ENCODE peak calls at places on chromosome 15, in nine cellular contexts. M is naive thymus-derived CD4-positive, alpha-beta T cell; L is ovary; J is body of pancreas; I is CD8-positive, alpha-beta memory T cell; W is CD8-positive, alpha-beta T cell; N is H9; Z is transverse colon; A is heart left ventricle. F is an unnamed sample.

GRCh38 chr15:100810831-100811230 is 68.8 kb upstream of the ALDH1A3 start:
- DNase-seq in M (no peak), L (no peak), J (no peak), I (no peak), W (no peak), N (no peak), Z (no peak), A (no peak), F (no peak)

GRCh38 chr15:44296625-44297524 is 8.4 kb downstream of the GOLM2 start:
- DNase-seq in M (no peak), L (no peak), J (peak; percentile 15), I (no peak), W (no peak), N (no peak), Z (peak; percentile 43), A (no peak), F (no peak)

GRCh38 chr15:60137711-60138396 is 133.7 kb downstream of the FOXB1 start:
- DNase-seq in M (no peak), L (no peak), J (no peak), I (no peak), W (no peak), N (no peak), Z (no peak), A (no peak), F (no peak)

GRCh38 chr15:23954931-23955330 is 267.8 kb upstream of the NDN start:
- DNase-seq in M (no peak), L (no peak), J (no peak), I (no peak), W (no peak), N (no peak), Z (no peak), A (no peak), F (no peak)

GRCh38 chr15:39837454-39837853 is 54.8 kb upstream of the FSIP1 start:
- DNase-seq in M (no peak), L (no peak), J (no peak), I (no peak), W (no peak), N (no peak), Z (no peak), A (no peak), F (no peak)

GRCh38 chr15:89714775-89715174 is 24.2 kb downstream of the WDR93 start:
- DNase-seq in M (no peak), L (no peak), J (no peak), I (no peak), W (no peak), N (no peak), Z (no peak), A (no peak), F (no peak)

GRCh38 chr15:71136159-71137137 is 21.2 kb downstream of the THSD4 start:
- DNase-seq in M (no peak), L (no peak), J (no peak), I (no peak), W (no peak), N (peak; percentile 69), Z (no peak), A (peak; percentile 36), F (no peak)

GRCh38 chr15:36877796-36878744 is 222.3 kb downstream of the MEIS2 start:
- DNase-seq in M (no peak), L (no peak), J (no peak), I (no peak), W (no peak), N (no peak), Z (no peak), A (no peak), F (no peak)

GRCh38 chr15:90425726-90426346 is 37.8 kb downstream of the IQGAP1 start:
- DNase-seq in M (no peak), L (no peak), J (no peak), I (no peak), W (no peak), N (no peak), Z (no peak), A (no peak), F (no peak)

GRCh38 chr15:63044645-63045437 is 2.3 kb downstream of the TPM1 start:
- DNase-seq in M (no peak), L (no peak), J (no peak), I (no peak), W (no peak), N (peak; percentile 61), Z (no peak), A (peak; percentile 58), F (no peak)

GRCh38 chr15:62758952-62759349 is 283.6 kb upstream of the TPM1 start:
- DNase-seq in M (no peak), L (no peak), J (no peak), I (no peak), W (no peak), N (no peak), Z (no peak), A (no peak), F (no peak)

GRCh38 chr15:60477991-60478632 is 830 bp downstream of the ICE2 start:
- DNase-seq in M (no peak), L (no peak), J (no peak), I (no peak), W (no peak), N (no peak), Z (no peak), A (no peak), F (no peak)

GRCh38 chr15:84009616-84010015 is 226.0 kb upstream of the GOLGA6L4 start:
- DNase-seq in M (no peak), L (no peak), J (no peak), I (no peak), W (no peak), N (no peak), Z (no peak), A (no peak), F (no peak)

DNA sequence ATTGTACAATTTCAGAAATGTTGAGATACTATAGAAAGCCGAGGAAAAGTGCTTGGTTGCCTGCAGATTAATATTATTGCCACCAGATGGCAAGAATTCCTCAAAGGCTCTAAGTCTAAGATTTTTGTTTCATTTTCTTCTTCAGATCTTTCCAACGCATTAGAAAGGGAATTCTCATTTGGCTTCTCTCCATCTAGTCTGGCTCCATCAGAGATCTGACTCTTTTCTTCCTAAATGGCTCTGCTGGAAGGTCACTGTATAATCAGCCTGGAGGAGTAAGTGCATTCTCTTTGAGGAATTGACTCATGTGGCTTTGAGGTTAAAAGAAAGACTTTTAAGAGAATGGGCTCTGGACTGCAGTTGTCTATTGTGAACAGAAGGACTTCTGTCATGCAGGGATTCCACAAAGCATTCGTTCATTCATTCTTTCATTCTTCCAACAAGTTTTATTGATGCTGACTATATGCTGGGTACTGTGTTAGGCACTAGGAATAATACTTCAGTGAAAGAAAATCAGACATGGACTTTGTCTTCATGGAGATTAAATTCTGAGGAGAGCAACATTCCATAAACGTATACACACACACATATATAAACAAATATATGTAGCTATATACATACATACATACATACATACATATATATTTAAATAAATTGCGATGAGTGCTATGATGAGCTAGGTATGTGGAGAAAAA is 55.3 kb downstream of the SLC28A2 start:
- DNase-seq in M (no peak), L (no peak), J (no peak), I (no peak), W (no peak), N (no peak), Z (no peak), A (no peak), F (no peak)
- H3K27ac ChIP-seq in M (no peak overlapping the region), L (no peak overlapping the region), J (peak overlapping the region; percentile 22), I (no peak overlapping the region), W (no peak overlapping the region), N (no peak overlapping the region), Z (peak overlapping the region; percentile 41), A (no peak overlapping the region), F (peak overlapping the region; percentile 69)

DNA sequence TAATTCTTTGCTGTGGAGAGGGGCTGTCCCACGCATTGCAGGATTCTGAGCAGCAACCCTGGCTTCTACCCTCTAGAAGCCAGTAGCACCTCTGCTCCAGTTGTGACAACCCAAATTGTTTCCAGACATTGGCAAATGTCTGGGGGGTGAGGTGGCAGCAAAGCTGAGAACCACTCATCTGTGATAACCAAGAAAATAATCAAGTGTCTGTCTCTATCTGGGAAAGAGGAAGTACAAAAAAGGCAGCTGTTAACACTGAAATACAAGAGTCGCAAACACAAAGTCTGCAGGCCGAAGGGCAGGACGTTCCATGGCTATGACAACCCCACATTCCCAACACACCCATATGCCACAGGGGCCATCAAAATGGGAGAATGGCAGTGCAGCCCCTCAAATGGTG is 42.2 kb upstream of the GNB5 start:
- DNase-seq in M (no peak), L (no peak), J (no peak), I (no peak), W (no peak), N (no peak), Z (no peak), A (no peak), F (no peak)
- H3K27ac ChIP-seq in M (peak overlapping the region; percentile 71), L (no peak overlapping the region), J (no peak overlapping the region), I (no peak overlapping the region), W (no peak overlapping the region), N (no peak overlapping the region), Z (no peak overlapping the region), A (no peak overlapping the region), F (no peak overlapping the region)

DNA sequence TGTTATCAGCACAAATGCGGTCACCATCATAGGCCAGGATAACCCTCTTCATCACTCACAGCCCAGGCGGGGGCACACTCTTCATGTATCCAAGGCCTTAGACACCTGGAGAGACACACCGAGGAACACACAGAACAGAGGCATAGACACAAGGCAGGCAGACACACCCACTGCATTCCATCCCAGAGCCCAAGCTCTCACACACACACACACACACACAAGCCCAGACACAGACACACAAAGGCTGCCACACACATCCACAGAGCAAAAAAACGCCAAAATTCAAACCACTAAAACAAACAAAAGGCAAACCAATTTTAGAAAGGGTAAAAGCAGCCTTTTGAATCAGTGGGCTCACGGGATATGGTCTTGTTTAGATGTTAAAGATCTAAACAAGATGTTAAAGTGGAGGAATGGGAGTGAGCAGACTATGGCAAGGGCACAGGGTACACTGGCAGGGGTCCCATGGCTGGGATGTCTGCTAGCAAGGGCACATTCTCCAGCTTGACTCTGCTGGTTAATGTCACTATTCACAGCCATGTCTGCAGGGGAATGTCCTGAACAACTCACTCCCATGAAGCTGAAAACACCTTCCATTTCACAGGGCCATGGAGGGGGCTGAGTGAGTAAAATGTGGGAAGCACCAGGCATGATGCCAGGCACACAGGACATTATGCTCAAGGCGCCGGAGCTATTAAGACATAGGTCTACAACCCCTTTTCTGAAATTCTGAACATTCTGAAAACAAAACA is 14.9 kb upstream of the CRABP1 start:
- DNase-seq in M (no peak), L (no peak), J (no peak), I (no peak), W (no peak), N (no peak), Z (no peak), A (peak; percentile 24), F (no peak)
- H3K27ac ChIP-seq in M (no peak overlapping the region), L (no peak overlapping the region), J (no peak overlapping the region), I (no peak overlapping the region), W (no peak overlapping the region), N (no peak overlapping the region), Z (no peak overlapping the region), A (no peak overlapping the region), F (no peak overlapping the region)

DNA sequence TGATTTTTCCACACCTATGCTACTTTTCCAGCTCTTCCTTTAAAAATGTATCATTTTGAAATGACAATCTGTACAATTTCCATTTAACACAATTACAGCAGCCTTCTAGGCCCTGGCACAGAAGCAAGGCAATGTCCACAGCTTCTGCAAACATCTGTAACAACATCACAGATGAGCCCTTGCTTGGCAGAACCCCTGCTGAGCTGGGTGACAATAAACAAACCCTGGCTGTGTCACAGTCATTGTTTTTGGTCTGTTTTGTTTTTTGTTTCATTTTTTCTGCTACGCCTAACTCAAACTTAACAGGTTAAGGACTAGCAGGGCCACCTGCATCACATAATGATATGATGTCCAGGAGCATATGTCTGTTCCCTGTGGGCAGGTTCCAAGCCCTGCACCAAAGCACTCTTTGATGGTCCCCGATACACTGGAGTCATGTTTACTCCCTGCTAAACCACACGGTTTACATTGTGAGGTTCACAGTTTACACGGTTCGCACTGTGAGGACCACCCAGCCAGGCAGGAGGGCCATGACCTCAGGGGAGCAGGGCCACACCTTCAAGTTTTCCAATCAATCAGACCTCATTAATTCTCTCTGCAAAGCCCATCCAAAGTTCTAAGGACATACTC is 186.8 kb upstream of the CHRNA7 start:
- DNase-seq in M (no peak), L (no peak), J (no peak), I (no peak), W (no peak), N (no peak), Z (no peak), A (no peak), F (no peak)
- H3K27ac ChIP-seq in M (no peak overlapping the region), L (no peak overlapping the region), J (no peak overlapping the region), I (no peak overlapping the region), W (no peak overlapping the region), N (no peak overlapping the region), Z (no peak overlapping the region), A (no peak overlapping the region), F (peak overlapping the region; percentile 96)